ENCODE peak calls at places on chromosomes 13 and 19, in nine cellular contexts. N is cardiac fibroblast, Q is progenitor cell of endocrine pancreas, J is left lung, B is IMR-90, U is Peyer's patch, C is tibial nerve, V is spleen, T is lung. O is an unnamed sample.

GRCh38 chr19:48044561-48044960 is 682 bp upstream of the CABP5 start:
- DNase-seq in U (no peak), T (no peak), B (no peak), Q (no peak), J (no peak), C (no peak), V (no peak), N (no peak), O (no peak)

GRCh38 chr19:8451885-8452284 is 7.1 kb downstream of the HNRNPM start:
- DNase-seq in B (peak; percentile 79), Q (no peak), T (no peak), J (no peak), C (no peak), N (no peak), V (no peak), U (no peak), O (peak; percentile 73)

GRCh38 chr13:33249066-33249465 is 36.5 kb downstream of the STARD13 start:
- DNase-seq in C (no peak), B (peak; percentile 81), Q (no peak), V (no peak), J (no peak), U (no peak), N (no peak), T (no peak), O (no peak)

GRCh38 chr13:104584481-104584880 is 1518.3 kb upstream of the SLC10A2 start:
- DNase-seq in C (no peak), J (no peak), N (peak; percentile 4), Q (no peak), U (no peak), B (peak; percentile 58), T (no peak), V (no peak), O (peak; percentile 55)

GRCh38 chr13:22926176-22927007 is 254.4 kb upstream of the SGCG start:
- DNase-seq in B (no peak), T (peak; percentile 79), N (peak; percentile 31), C (peak; percentile 52), J (peak; percentile 90), V (peak; percentile 82), Q (no peak), U (no peak), O (no peak)

GRCh38 chr19:33416307-33417215 is 43.1 kb downstream of the CEBPG start:
- DNase-seq in N (peak; percentile 71), J (peak; percentile 82), Q (peak; percentile 66), B (peak; percentile 68), V (no peak), C (peak; percentile 65), U (peak; percentile 67), T (peak; percentile 48), O (peak; percentile 65)

GRCh38 chr19:28294395-28294794 is 918.6 kb downstream of the UQCRFS1 start:
- DNase-seq in J (no peak), B (no peak), V (no peak), Q (no peak), N (peak; percentile 61), C (no peak), U (no peak), T (no peak), O (peak; percentile 39)

GRCh38 chr13:42412812-42413795 is 141.2 kb downstream of the AKAP11 start:
- DNase-seq in N (peak; percentile 55), J (no peak), V (no peak), T (no peak), C (no peak), B (no peak), Q (no peak), U (no peak), O (peak; percentile 1)

GRCh38 chr13:47289578-47289977 is 392.7 kb upstream of the HTR2A start:
- DNase-seq in J (no peak), N (no peak), T (no peak), C (no peak), Q (peak; percentile 10), V (no peak), B (no peak), U (no peak), O (no peak)

GRCh38 chr19:11453468-11454341 is 18.3 kb downstream of the PRKCSH start:
- DNase-seq in V (no peak), U (no peak), B (no peak), Q (no peak), N (no peak), J (no peak), T (no peak), C (no peak), O (no peak)

GRCh38 chr19:41886761-41887710 is 4.1 kb downstream of the ARHGEF1 start:
- DNase-seq in T (no peak), B (no peak), N (no peak), J (no peak), U (peak; percentile 87), C (no peak), Q (no peak), V (peak; percentile 91), O (no peak)

GRCh38 chr13:110354715-110355473 is 47.8 kb downstream of the COL4A2 start:
- DNase-seq in Q (no peak), B (no peak), V (no peak), N (no peak), U (no peak), T (no peak), C (no peak), J (no peak), O (no peak)

GRCh38 chr13:92460479-92460878 is 766.1 kb upstream of the GPC6 start:
- DNase-seq in T (no peak), B (no peak), V (no peak), Q (no peak), C (no peak), U (no peak), J (no peak), N (no peak), O (peak; percentile 24)

GRCh38 chr19:29841209-29841558 is 29.4 kb downstream of the CCNE1 start:
- DNase-seq in U (no peak), V (no peak), T (no peak), B (no peak), N (no peak), C (no peak), Q (no peak), J (no peak), O (no peak)

DNA sequence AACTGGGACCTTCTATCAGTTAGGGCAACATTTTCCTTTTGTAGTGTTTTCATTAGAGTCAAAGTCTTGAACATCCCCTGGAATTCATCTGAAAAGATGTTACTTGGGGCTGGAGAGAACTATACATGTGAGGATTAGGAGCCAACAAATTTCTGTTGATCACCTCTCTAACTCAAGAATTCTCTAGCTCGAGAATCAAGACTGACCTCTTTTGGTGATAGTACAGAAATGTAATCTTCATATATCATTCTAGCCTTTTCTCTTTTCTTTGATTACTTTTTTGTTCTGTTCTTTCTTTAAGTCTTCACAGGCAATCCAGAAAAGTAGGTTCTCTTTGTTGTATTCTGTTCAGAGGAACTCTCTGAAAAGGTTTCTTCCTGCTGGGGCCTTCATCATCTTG is 26.4 kb downstream of the ELF1 start:
- DNase-seq in U (no peak), Q (no peak), B (no peak), J (no peak), N (peak; percentile 29), C (no peak), T (no peak), V (no peak), O (no peak)
- TF ChIP-seq CTCF in U (no peak), Q (no peak), B (no peak), J (no peak), N (no peak), C (no peak), T (no peak), V (no peak), O (no peak)

GRCh38 chr13:99196466-99197256 is 4.0 kb upstream of the UBAC2 start:
- DNase-seq in C (no peak), J (no peak), Q (no peak), U (no peak), N (no peak), V (no peak), T (no peak), B (no peak), O (peak; percentile 13)
- TF ChIP-seq CTCF in C (no peak), J (no peak), Q (no peak), U (no peak), N (no peak), V (peak; percentile 40), T (no peak), B (peak; percentile 9), O (peak; percentile 29)

GRCh38 chr19:5131866-5132561 is 163.1 kb downstream of the KDM4B start:
- DNase-seq in J (no peak), U (peak; percentile 64), Q (peak; percentile 40), V (peak; percentile 89), B (no peak), T (no peak), N (no peak), C (no peak), O (no peak)

GRCh38 chr19:5130371-5131030 is 161.6 kb downstream of the KDM4B start:
- DNase-seq in T (no peak), C (no peak), B (no peak), Q (no peak), N (no peak), V (peak; percentile 90), U (peak; percentile 81), J (no peak), O (no peak)

GRCh38 chr19:5132698-5133651 is 164.1 kb downstream of the KDM4B start:
- DNase-seq in Q (no peak), V (no peak), U (no peak), T (no peak), B (no peak), C (no peak), J (no peak), N (no peak), O (no peak)

GRCh38 chr19:5129691-5130090 is 160.8 kb downstream of the KDM4B start:
- DNase-seq in U (no peak), N (no peak), J (no peak), T (no peak), Q (no peak), B (no peak), V (no peak), C (no peak), O (no peak)

GRCh38 chr19:5131031-5131865 is 162.3 kb downstream of the KDM4B start:
- DNase-seq in U (peak; percentile 83), J (no peak), Q (no peak), V (peak; percentile 94), N (no peak), B (no peak), T (no peak), C (no peak), O (no peak)
- TF ChIP-seq CTCF in U (no peak), J (no peak), Q (no peak), V (no peak), N (no peak), B (no peak), T (no peak), C (no peak), O (no peak)

GRCh38 chr19:14517840-14518505 is at the start of gene DNAJB1:
- DNase-seq in T (peak; percentile 82), C (peak; percentile 57), Q (peak; percentile 46), U (peak; percentile 72), J (peak; percentile 96), V (peak; percentile 96), B (peak; percentile 64), N (peak; percentile 85), O (peak; percentile 94)

GRCh38 chr19:14517446-14517839 is 754 bp downstream of the DNAJB1 start:
- DNase-seq in U (no peak), V (no peak), Q (no peak), T (peak; percentile 42), N (no peak), J (no peak), C (no peak), B (peak; percentile 28), O (no peak)

GRCh38 chr19:14519860-14520407 is 1.7 kb upstream of the DNAJB1 start:
- DNase-seq in C (no peak), N (peak; percentile 84), U (no peak), Q (no peak), J (no peak), T (no peak), B (peak; percentile 88), V (no peak), O (peak; percentile 88)

GRCh38 chr19:14520543-14520942 is 2.3 kb upstream of the DNAJB1 start:
- DNase-seq in V (no peak), J (no peak), Q (no peak), C (no peak), U (no peak), T (no peak), N (no peak), B (no peak), O (no peak)

GRCh38 chr19:14519245-14519859 is 1.2 kb upstream of the DNAJB1 start:
- DNase-seq in U (no peak), T (no peak), J (no peak), B (no peak), C (no peak), Q (no peak), V (no peak), N (no peak), O (no peak)
- TF ChIP-seq CTCF in U (no peak), T (no peak), J (no peak), B (no peak), C (no peak), Q (no peak), V (no peak), N (no peak), O (no peak)